ENCODE peak calls at places on chromosome 11, in eight cellular contexts. One of them, this sample, is unnamed.

GRCh38 chr11:6357222-6357621 is 33.1 kb upstream of the SMPD1 start:
- DNase-seq in suprapubic skin: no peak
- DNase-seq in PC-3: peak; percentile 63
- DNase-seq in C1 segment of cervical spinal cord: peak; percentile 26
- DNase-seq in activated T-cell treated with anti-CD3 and anti-CD28 coated beads for 48 hours: peak; percentile 50
- DNase-seq in nephron progenitor cell: no peak
- DNase-seq in GM10248: no peak
- DNase-seq in T-cell: no peak
- DNase-seq in this sample: no peak

GRCh38 chr11:120912504-120912903 is 111.4 kb upstream of the TBCEL start:
- DNase-seq in T-cell: no peak
- DNase-seq in C1 segment of cervical spinal cord: no peak
- DNase-seq in PC-3: peak; percentile 60
- DNase-seq in GM10248: peak; percentile 53
- DNase-seq in suprapubic skin: no peak
- DNase-seq in nephron progenitor cell: no peak
- DNase-seq in activated T-cell treated with anti-CD3 and anti-CD28 coated beads for 48 hours: no peak
- DNase-seq in this sample: no peak

GRCh38 chr11:88484873-88485621 is 147.5 kb upstream of the CTSC start:
- DNase-seq in activated T-cell treated with anti-CD3 and anti-CD28 coated beads for 48 hours: peak; percentile 3
- DNase-seq in T-cell: no peak
- DNase-seq in GM10248: peak; percentile 57
- DNase-seq in nephron progenitor cell: peak; percentile 31
- DNase-seq in suprapubic skin: no peak
- DNase-seq in PC-3: peak; percentile 83
- DNase-seq in C1 segment of cervical spinal cord: no peak
- DNase-seq in this sample: peak; percentile 10

GRCh38 chr11:121534131-121535093 is 81.6 kb upstream of the SORL1-AS1 start:
- DNase-seq in activated T-cell treated with anti-CD3 and anti-CD28 coated beads for 48 hours: no peak
- DNase-seq in suprapubic skin: no peak
- DNase-seq in C1 segment of cervical spinal cord: no peak
- DNase-seq in T-cell: no peak
- DNase-seq in PC-3: peak; percentile 62
- DNase-seq in nephron progenitor cell: no peak
- DNase-seq in GM10248: no peak
- DNase-seq in this sample: no peak

GRCh38 chr11:112852141-112852853 is 108.9 kb upstream of the NCAM1 start:
- DNase-seq in T-cell: no peak
- DNase-seq in C1 segment of cervical spinal cord: no peak
- DNase-seq in GM10248: no peak
- DNase-seq in PC-3: peak; percentile 28
- DNase-seq in suprapubic skin: no peak
- DNase-seq in nephron progenitor cell: no peak
- DNase-seq in activated T-cell treated with anti-CD3 and anti-CD28 coated beads for 48 hours: no peak
- DNase-seq in this sample: no peak

GRCh38 chr11:94776351-94777321 is 8.5 kb downstream of the AMOTL1 start:
- DNase-seq in PC-3: peak; percentile 69
- DNase-seq in activated T-cell treated with anti-CD3 and anti-CD28 coated beads for 48 hours: no peak
- DNase-seq in GM10248: no peak
- DNase-seq in nephron progenitor cell: no peak
- DNase-seq in suprapubic skin: no peak
- DNase-seq in T-cell: no peak
- DNase-seq in C1 segment of cervical spinal cord: no peak
- DNase-seq in this sample: no peak

GRCh38 chr11:9386086-9386485 is 1.6 kb downstream of the IPO7 start:
- DNase-seq in PC-3: no peak
- DNase-seq in nephron progenitor cell: no peak
- DNase-seq in C1 segment of cervical spinal cord: no peak
- DNase-seq in GM10248: no peak
- DNase-seq in T-cell: no peak
- DNase-seq in activated T-cell treated with anti-CD3 and anti-CD28 coated beads for 48 hours: no peak
- DNase-seq in suprapubic skin: no peak
- DNase-seq in this sample: no peak

GRCh38 chr11:68282141-68282860 is 10.5 kb upstream of the C11orf24 start:
- DNase-seq in T-cell: no peak
- DNase-seq in GM10248: peak; percentile 68
- DNase-seq in nephron progenitor cell: no peak
- DNase-seq in suprapubic skin: no peak
- DNase-seq in activated T-cell treated with anti-CD3 and anti-CD28 coated beads for 48 hours: peak; percentile 41
- DNase-seq in PC-3: no peak
- DNase-seq in C1 segment of cervical spinal cord: no peak
- DNase-seq in this sample: no peak

GRCh38 chr11:69825037-69825834 is 6.0 kb upstream of the FGF3 start:
- DNase-seq in nephron progenitor cell: no peak
- DNase-seq in C1 segment of cervical spinal cord: no peak
- DNase-seq in GM10248: no peak
- DNase-seq in T-cell: no peak
- DNase-seq in PC-3: peak; percentile 90
- DNase-seq in suprapubic skin: no peak
- DNase-seq in activated T-cell treated with anti-CD3 and anti-CD28 coated beads for 48 hours: no peak
- DNase-seq in this sample: no peak